ENCODE peak calls at places on chromosomes 16 and 17, in eight cellular contexts. E is A673, F is mammary epithelial cell, U is tibial artery, J is pancreas, H is esophagus squamous epithelium, V is right atrium auricular region, R is upper lobe of right lung. W is an unnamed sample. For H3K4me1, the result is how much of the 10 kb centered on the place peaks cover.

GRCh38 chr17:45077643-45078042 is 16.5 kb downstream of the NMT1 start:
- DNase-seq in E (no peak), F (no peak), U (no peak), J (no peak), H (no peak), V (no peak), R (no peak), W (no peak)

GRCh38 chr17:68290268-68290954 is 516 bp downstream of the SLC16A6 start:
- DNase-seq in E (peak), F (no peak), U (no peak), J (no peak), H (no peak), V (no peak), R (peak), W (peak)

GRCh38 chr17:9020824-9021157 is 519 bp upstream of the NTN1 start:
- DNase-seq in E (no peak), F (no peak), U (no peak), J (no peak), H (no peak), V (no peak), R (no peak), W (no peak)

GRCh38 chr17:6948562-6948961 is 47.3 kb upstream of the ALOX12 start:
- DNase-seq in E (no peak), F (no peak), U (no peak), J (no peak), H (no peak), V (no peak), R (no peak), W (no peak)

GRCh38 chr16:75097941-75098897 is 18.4 kb downstream of the LDHD start:
- DNase-seq in E (no peak), F (no peak), U (no peak), J (no peak), H (no peak), V (no peak), R (peak), W (no peak)

GRCh38 chr17:28745052-28745776 is 1.4 kb downstream of the TRAF4 start:
- DNase-seq in E (peak), F (peak), U (no peak), J (peak), H (no peak), V (no peak), R (no peak), W (peak)

GRCh38 chr16:57316390-57317017 is 32.0 kb upstream of the PLLP start:
- DNase-seq in E (no peak), F (peak), U (peak), J (no peak), H (no peak), V (peak), R (no peak), W (peak)

GRCh38 chr16:31224092-31224955 is 7.4 kb upstream of the PYDC1 start:
- DNase-seq in E (no peak), F (no peak), U (no peak), J (no peak), H (no peak), V (no peak), R (no peak), W (peak)

GRCh38 chr17:48001187-48001586 is 30.3 kb downstream of the CDK5RAP3 start:
- DNase-seq in E (peak), F (no peak), U (no peak), J (no peak), H (no peak), V (no peak), R (no peak), W (no peak)

GRCh38 chr17:28151001-28151400 is 108.5 kb downstream of the NLK start:
- DNase-seq in E (no peak), F (no peak), U (no peak), J (no peak), H (no peak), V (no peak), R (no peak), W (no peak)

GRCh38 chr16:85963746-85964370 is 64.9 kb downstream of the IRF8 start:
- DNase-seq in E (no peak), F (no peak), U (peak), J (no peak), H (no peak), V (peak), R (peak), W (no peak)

GRCh38 chr16:66605177-66605999 is 884 bp downstream of the CMTM3 start:
- DNase-seq in E (peak), F (peak), U (peak), J (no peak), H (no peak), V (no peak), R (peak), W (peak)

GRCh38 chr16:67163903-67164558 is 514 bp upstream of the HSF4 start:
- DNase-seq in E (no peak), F (no peak), U (no peak), J (no peak), H (no peak), V (no peak), R (peak), W (peak)

GRCh38 chr17:2758870-2759269 is 9.4 kb upstream of the CCDC92B start:
- DNase-seq in E (no peak), F (no peak), U (no peak), J (no peak), H (no peak), V (no peak), R (no peak), W (no peak)

GRCh38 chr16:82391690-82392089 is 221.7 kb upstream of the MPHOSPH6 start:
- DNase-seq in E (no peak), F (no peak), U (no peak), J (no peak), H (no peak), V (no peak), R (no peak), W (no peak)

GRCh38 chr17:78712043-78712442 is 70.0 kb downstream of the CYTH1 start:
- DNase-seq in E (no peak), F (no peak), U (no peak), J (no peak), H (no peak), V (no peak), R (no peak), W (no peak)
- H3K4me1 ChIP-seq in E (under half), F (under half), U (under half), J (under half), H (under half), V (under half), R (half or more), W (under half)

DNA sequence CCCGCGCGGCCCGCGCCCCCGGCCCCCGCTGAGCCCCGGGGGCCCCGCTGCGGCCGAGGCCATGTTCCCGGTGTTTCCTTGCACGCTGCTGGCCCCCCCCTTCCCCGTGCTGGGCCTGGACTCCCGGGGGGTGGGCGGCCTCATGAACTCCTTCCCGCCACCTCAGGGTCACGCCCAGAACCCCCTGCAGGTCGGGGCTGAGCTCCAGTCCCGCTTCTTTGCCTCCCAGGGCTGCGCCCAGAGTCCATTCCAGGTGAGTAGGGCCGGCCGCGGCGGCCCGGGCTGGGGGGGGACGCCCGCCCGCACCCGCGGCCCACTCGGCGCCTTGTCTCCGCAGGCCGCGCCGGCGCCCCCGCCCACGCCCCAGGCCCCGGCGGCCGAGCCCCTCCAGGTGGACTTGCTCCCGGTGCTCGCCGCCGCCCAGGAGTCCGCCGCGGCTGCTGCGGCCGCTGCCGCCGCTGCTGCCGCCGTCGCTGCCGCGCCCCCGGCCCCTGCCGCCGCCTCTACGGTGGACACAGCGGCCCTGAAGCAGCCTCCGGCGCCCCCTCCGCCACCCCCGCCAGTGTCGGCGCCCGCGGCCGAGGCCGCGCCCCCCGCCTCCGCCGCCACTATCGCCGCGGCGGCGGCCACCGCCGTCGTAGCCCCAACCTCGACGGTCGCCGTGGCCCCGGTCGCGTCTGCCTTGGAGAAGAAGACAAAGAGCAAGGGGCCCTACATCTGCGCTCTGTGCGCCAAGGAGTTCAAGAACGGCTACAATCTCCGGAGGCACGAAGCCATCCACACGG is 504 bp downstream of the MAZ start:
- DNase-seq in E (peak), F (peak), U (no peak), J (peak), H (no peak), V (no peak), R (peak), W (peak)
- H3K4me1 ChIP-seq in E (under half), F (under half), U (half or more), J (under half), H (half or more), V (under half), R (under half), W (under half)

DNA sequence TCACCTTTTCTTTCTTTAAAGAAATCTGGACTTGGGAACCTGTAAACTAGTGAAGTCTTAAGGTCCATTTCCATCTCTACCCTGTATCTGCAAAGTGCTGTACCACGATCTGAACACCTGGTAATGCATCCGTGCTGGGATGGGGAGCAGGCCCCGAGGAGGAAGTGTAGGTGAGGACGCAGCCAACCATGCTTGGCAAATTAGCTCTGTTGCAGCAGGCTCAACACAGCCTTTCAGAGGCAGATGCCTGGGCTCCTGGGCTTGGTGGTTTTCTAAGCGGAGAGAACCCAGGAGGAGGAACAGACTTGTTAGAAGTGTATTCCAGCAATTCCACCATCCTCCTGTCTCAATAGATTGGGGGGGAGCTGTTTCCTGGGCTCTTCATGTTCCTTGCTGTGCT is 5.5 kb downstream of the AFMID start:
- DNase-seq in E (no peak), F (no peak), U (no peak), J (no peak), H (no peak), V (no peak), R (no peak), W (no peak)
- H3K4me1 ChIP-seq in E (under half), F (under half), U (under half), J (under half), H (under half), V (under half), R (under half), W (under half)

GRCh38 chr16:23334950-23335349 is 32.8 kb downstream of the SCNN1B start:
- DNase-seq in E (no peak), F (no peak), U (no peak), J (no peak), H (no peak), V (no peak), R (no peak), W (no peak)

GRCh38 chr16:23333962-23334361 is 31.9 kb downstream of the SCNN1B start:
- DNase-seq in E (no peak), F (no peak), U (no peak), J (no peak), H (no peak), V (no peak), R (no peak), W (peak)

GRCh38 chr16:23337836-23338550 is 35.9 kb downstream of the SCNN1B start:
- DNase-seq in E (no peak), F (no peak), U (no peak), J (no peak), H (no peak), V (no peak), R (peak), W (no peak)

GRCh38 chr16:23333034-23333579 is 31.0 kb downstream of the SCNN1B start:
- DNase-seq in E (peak), F (peak), U (no peak), J (no peak), H (no peak), V (no peak), R (no peak), W (no peak)

GRCh38 chr16:23334421-23334853 is 32.3 kb downstream of the SCNN1B start:
- DNase-seq in E (no peak), F (no peak), U (no peak), J (no peak), H (no peak), V (no peak), R (no peak), W (no peak)
- H3K4me1 ChIP-seq in E (under half), F (under half), U (under half), J (under half), H (under half), V (under half), R (under half), W (under half)

GRCh38 chr17:35790826-35791225 is 4.6 kb downstream of the MMP28 start:
- DNase-seq in E (no peak), F (peak), U (no peak), J (no peak), H (no peak), V (no peak), R (no peak), W (no peak)

GRCh38 chr17:35789044-35789443 is 6.4 kb downstream of the MMP28 start:
- DNase-seq in E (no peak), F (no peak), U (no peak), J (no peak), H (no peak), V (no peak), R (no peak), W (no peak)

GRCh38 chr17:35784895-35785294 is 10.5 kb downstream of the MMP28 start:
- DNase-seq in E (no peak), F (peak), U (no peak), J (no peak), H (no peak), V (no peak), R (no peak), W (no peak)

GRCh38 chr17:35788504-35788998 is 6.9 kb downstream of the MMP28 start:
- DNase-seq in E (no peak), F (peak), U (no peak), J (no peak), H (no peak), V (no peak), R (no peak), W (no peak)

DNA sequence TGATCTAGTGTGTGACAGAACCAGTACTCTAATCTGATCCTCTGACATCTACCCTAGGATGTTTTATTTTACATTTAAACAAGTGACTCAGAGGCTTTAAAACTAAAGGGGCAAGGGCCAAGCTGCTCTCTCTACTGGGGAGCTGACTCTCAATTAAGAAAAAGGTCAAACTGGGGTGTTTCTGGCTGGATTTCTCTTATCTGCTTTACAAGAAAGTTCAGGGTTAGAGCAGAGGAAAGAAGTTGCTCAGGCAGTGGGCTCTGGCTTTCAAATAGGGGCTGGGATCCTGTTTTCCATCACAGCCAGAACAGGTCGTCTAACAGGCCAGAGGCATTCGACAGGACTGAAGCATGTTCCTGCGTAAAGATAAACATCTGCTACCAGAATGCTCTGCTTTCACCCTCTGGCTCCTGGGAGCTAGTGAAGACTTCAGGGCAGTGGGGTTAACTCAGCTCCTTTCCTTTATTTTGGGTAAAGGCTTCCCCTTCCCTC is 8.5 kb downstream of the MMP28 start:
- DNase-seq in E (no peak), F (peak), U (no peak), J (no peak), H (no peak), V (no peak), R (no peak), W (no peak)
- H3K4me1 ChIP-seq in E (under half), F (half or more), U (half or more), J (under half), H (half or more), V (under half), R (under half), W (under half)